ENCODE peak calls at places on chromosomes 7 and 10, in six cellular contexts. One of them, this sample, is unnamed.

GRCh38 chr10:12638103-12638502 is 288.8 kb downstream of the CAMK1D start:
- DNase-seq in upper lobe of right lung: no peak
- DNase-seq in activated CD8-positive, alpha-beta T cell treated with anti-CD3 and anti-CD28 coated beads, Interleukin-2, amount 10 ng/mL, durations not matched to agents 7 days and 5 days: peak; percentile 28
- DNase-seq in NCI-H1092 treated with DMSO at 0.1 percent for 48 hours: peak; percentile 74
- DNase-seq in activated naive CD4-positive, alpha-beta T cell: no peak
- DNase-seq in activated CD8-positive, alpha-beta memory T cell treated with anti-CD3 and anti-CD28 coated beads, Interleukin-2, amount 50 U/mL, for 4 hours: no peak
- DNase-seq in this sample: no peak

GRCh38 chr7:13844954-13845353 is 144.5 kb downstream of the ETV1 start:
- DNase-seq in activated naive CD4-positive, alpha-beta T cell: no peak
- DNase-seq in activated CD8-positive, alpha-beta T cell treated with anti-CD3 and anti-CD28 coated beads, Interleukin-2, amount 10 ng/mL, durations not matched to agents 7 days and 5 days: no peak
- DNase-seq in NCI-H1092 treated with DMSO at 0.1 percent for 48 hours: no peak
- DNase-seq in activated CD8-positive, alpha-beta memory T cell treated with anti-CD3 and anti-CD28 coated beads, Interleukin-2, amount 50 U/mL, for 4 hours: no peak
- DNase-seq in upper lobe of right lung: no peak
- DNase-seq in this sample: no peak

GRCh38 chr10:48604408-48605263 is at the start of gene ARHGAP22:
- DNase-seq in activated naive CD4-positive, alpha-beta T cell: no peak
- DNase-seq in NCI-H1092 treated with DMSO at 0.1 percent for 48 hours: no peak
- DNase-seq in upper lobe of right lung: peak; percentile 79
- DNase-seq in activated CD8-positive, alpha-beta memory T cell treated with anti-CD3 and anti-CD28 coated beads, Interleukin-2, amount 50 U/mL, for 4 hours: no peak
- DNase-seq in activated CD8-positive, alpha-beta T cell treated with anti-CD3 and anti-CD28 coated beads, Interleukin-2, amount 10 ng/mL, durations not matched to agents 7 days and 5 days: no peak
- DNase-seq in this sample: no peak

GRCh38 chr7:28166982-28167715 is 13.4 kb downstream of the JAZF1 start:
- DNase-seq in activated CD8-positive, alpha-beta memory T cell treated with anti-CD3 and anti-CD28 coated beads, Interleukin-2, amount 50 U/mL, for 4 hours: no peak
- DNase-seq in activated naive CD4-positive, alpha-beta T cell: no peak
- DNase-seq in NCI-H1092 treated with DMSO at 0.1 percent for 48 hours: no peak
- DNase-seq in upper lobe of right lung: no peak
- DNase-seq in activated CD8-positive, alpha-beta T cell treated with anti-CD3 and anti-CD28 coated beads, Interleukin-2, amount 10 ng/mL, durations not matched to agents 7 days and 5 days: no peak
- DNase-seq in this sample: no peak

GRCh38 chr7:106420741-106421140 is 136.0 kb upstream of the NAMPT start:
- DNase-seq in activated naive CD4-positive, alpha-beta T cell: no peak
- DNase-seq in NCI-H1092 treated with DMSO at 0.1 percent for 48 hours: no peak
- DNase-seq in upper lobe of right lung: no peak
- DNase-seq in activated CD8-positive, alpha-beta memory T cell treated with anti-CD3 and anti-CD28 coated beads, Interleukin-2, amount 50 U/mL, for 4 hours: no peak
- DNase-seq in activated CD8-positive, alpha-beta T cell treated with anti-CD3 and anti-CD28 coated beads, Interleukin-2, amount 10 ng/mL, durations not matched to agents 7 days and 5 days: no peak
- DNase-seq in this sample: no peak

GRCh38 chr7:157276091-157276561 is 60.7 kb upstream of the DNAJB6 start:
- DNase-seq in activated CD8-positive, alpha-beta memory T cell treated with anti-CD3 and anti-CD28 coated beads, Interleukin-2, amount 50 U/mL, for 4 hours: no peak
- DNase-seq in NCI-H1092 treated with DMSO at 0.1 percent for 48 hours: no peak
- DNase-seq in activated CD8-positive, alpha-beta T cell treated with anti-CD3 and anti-CD28 coated beads, Interleukin-2, amount 10 ng/mL, durations not matched to agents 7 days and 5 days: no peak
- DNase-seq in upper lobe of right lung: peak; percentile 62
- DNase-seq in activated naive CD4-positive, alpha-beta T cell: no peak
- DNase-seq in this sample: no peak

GRCh38 chr10:50577681-50578350 is 45.9 kb downstream of the SGMS1 start:
- DNase-seq in activated CD8-positive, alpha-beta memory T cell treated with anti-CD3 and anti-CD28 coated beads, Interleukin-2, amount 50 U/mL, for 4 hours: no peak
- DNase-seq in activated CD8-positive, alpha-beta T cell treated with anti-CD3 and anti-CD28 coated beads, Interleukin-2, amount 10 ng/mL, durations not matched to agents 7 days and 5 days: no peak
- DNase-seq in upper lobe of right lung: no peak
- DNase-seq in activated naive CD4-positive, alpha-beta T cell: no peak
- DNase-seq in NCI-H1092 treated with DMSO at 0.1 percent for 48 hours: peak; percentile 10
- DNase-seq in this sample: no peak

GRCh38 chr7:784971-785370 is 47.3 kb upstream of the SUN1 start:
- DNase-seq in activated CD8-positive, alpha-beta memory T cell treated with anti-CD3 and anti-CD28 coated beads, Interleukin-2, amount 50 U/mL, for 4 hours: no peak
- DNase-seq in activated naive CD4-positive, alpha-beta T cell: no peak
- DNase-seq in upper lobe of right lung: no peak
- DNase-seq in activated CD8-positive, alpha-beta T cell treated with anti-CD3 and anti-CD28 coated beads, Interleukin-2, amount 10 ng/mL, durations not matched to agents 7 days and 5 days: no peak
- DNase-seq in NCI-H1092 treated with DMSO at 0.1 percent for 48 hours: no peak
- DNase-seq in this sample: no peak

GRCh38 chr7:112176241-112176640 is 30.0 kb downstream of the DOCK4 start:
- DNase-seq in NCI-H1092 treated with DMSO at 0.1 percent for 48 hours: no peak
- DNase-seq in activated naive CD4-positive, alpha-beta T cell: no peak
- DNase-seq in activated CD8-positive, alpha-beta memory T cell treated with anti-CD3 and anti-CD28 coated beads, Interleukin-2, amount 50 U/mL, for 4 hours: no peak
- DNase-seq in activated CD8-positive, alpha-beta T cell treated with anti-CD3 and anti-CD28 coated beads, Interleukin-2, amount 10 ng/mL, durations not matched to agents 7 days and 5 days: no peak
- DNase-seq in upper lobe of right lung: no peak
- DNase-seq in this sample: no peak

GRCh38 chr7:44508328-44508990 is 18.0 kb upstream of the NUDCD3 start:
- DNase-seq in activated naive CD4-positive, alpha-beta T cell: no peak
- DNase-seq in upper lobe of right lung: no peak
- DNase-seq in activated CD8-positive, alpha-beta T cell treated with anti-CD3 and anti-CD28 coated beads, Interleukin-2, amount 10 ng/mL, durations not matched to agents 7 days and 5 days: no peak
- DNase-seq in NCI-H1092 treated with DMSO at 0.1 percent for 48 hours: no peak
- DNase-seq in activated CD8-positive, alpha-beta memory T cell treated with anti-CD3 and anti-CD28 coated beads, Interleukin-2, amount 50 U/mL, for 4 hours: no peak
- DNase-seq in this sample: no peak

This sample was measured in keratinocyte.